ENCODE peak calls at places on chromosomes 13 and 19, in nine cellular contexts. N is right lobe of liver; H is foreskin fibroblast; W is hepatocyte; O is lower leg skin; Q is thoracic aorta; Y is psoas muscle; R is CD8-positive, alpha-beta T cell; B is heart right ventricle. I is an unnamed sample.

GRCh38 chr13:48155850-48156249 is 60.9 kb upstream of the MED4 start:
- DNase-seq in N (no peak), H (peak; percentile 19), W (no peak), O (no peak), Q (no peak), Y (no peak), R (peak; percentile 23), B (no peak), I (peak; percentile 75)

GRCh38 chr19:55443045-55443823 is at the start of gene SHISA7:
- DNase-seq in N (peak; percentile 28), H (peak; percentile 34), W (no peak), O (no peak), Q (no peak), Y (no peak), R (no peak), B (no peak), I (no peak)

GRCh38 chr19:40508739-40509260 is 42.0 kb downstream of the SPTBN4 start:
- DNase-seq in N (no peak), H (no peak), W (no peak), O (no peak), Q (no peak), Y (no peak), R (no peak), B (no peak), I (no peak)

GRCh38 chr13:98033277-98034247 is 80.1 kb downstream of the IPO5 start:
- DNase-seq in N (peak; percentile 52), H (peak; percentile 80), W (peak; percentile 68), O (peak; percentile 25), Q (no peak), Y (no peak), R (no peak), B (no peak), I (no peak)

GRCh38 chr13:100662470-100663211 is 12.0 kb downstream of the TMTC4 start:
- DNase-seq in N (no peak), H (no peak), W (no peak), O (no peak), Q (no peak), Y (no peak), R (no peak), B (no peak), I (no peak)

GRCh38 chr13:75724742-75725504 is 88.8 kb downstream of the LMO7 start:
- DNase-seq in N (no peak), H (no peak), W (no peak), O (no peak), Q (no peak), Y (no peak), R (no peak), B (no peak), I (no peak)

GRCh38 chr13:113959198-113959597 is 14.7 kb downstream of the C13orf46 start:
- DNase-seq in N (no peak), H (peak; percentile 30), W (no peak), O (no peak), Q (no peak), Y (no peak), R (no peak), B (no peak), I (no peak)

GRCh38 chr13:24617394-24618218 is 62.6 kb upstream of the ATP12A start:
- DNase-seq in N (no peak), H (no peak), W (no peak), O (peak; percentile 32), Q (no peak), Y (no peak), R (no peak), B (no peak), I (no peak)

GRCh38 chr13:112892759-112893569 is 76.0 kb upstream of the MCF2L start:
- DNase-seq in N (peak; percentile 77), H (no peak), W (peak; percentile 79), O (no peak), Q (no peak), Y (no peak), R (no peak), B (no peak), I (no peak)

GRCh38 chr13:112894423-112894672 is 74.7 kb upstream of the MCF2L start:
- DNase-seq in N (no peak), H (no peak), W (no peak), O (no peak), Q (no peak), Y (no peak), R (no peak), B (no peak), I (no peak)

GRCh38 chr13:112895521-112896465 is 73.2 kb upstream of the MCF2L start:
- DNase-seq in N (no peak), H (no peak), W (no peak), O (no peak), Q (no peak), Y (no peak), R (no peak), B (no peak), I (no peak)

GRCh38 chr13:112893570-112894422 is 75.2 kb upstream of the MCF2L start:
- DNase-seq in N (peak; percentile 82), H (peak; percentile 27), W (peak; percentile 89), O (no peak), Q (no peak), Y (no peak), R (no peak), B (peak; percentile 41), I (no peak)

DNA sequence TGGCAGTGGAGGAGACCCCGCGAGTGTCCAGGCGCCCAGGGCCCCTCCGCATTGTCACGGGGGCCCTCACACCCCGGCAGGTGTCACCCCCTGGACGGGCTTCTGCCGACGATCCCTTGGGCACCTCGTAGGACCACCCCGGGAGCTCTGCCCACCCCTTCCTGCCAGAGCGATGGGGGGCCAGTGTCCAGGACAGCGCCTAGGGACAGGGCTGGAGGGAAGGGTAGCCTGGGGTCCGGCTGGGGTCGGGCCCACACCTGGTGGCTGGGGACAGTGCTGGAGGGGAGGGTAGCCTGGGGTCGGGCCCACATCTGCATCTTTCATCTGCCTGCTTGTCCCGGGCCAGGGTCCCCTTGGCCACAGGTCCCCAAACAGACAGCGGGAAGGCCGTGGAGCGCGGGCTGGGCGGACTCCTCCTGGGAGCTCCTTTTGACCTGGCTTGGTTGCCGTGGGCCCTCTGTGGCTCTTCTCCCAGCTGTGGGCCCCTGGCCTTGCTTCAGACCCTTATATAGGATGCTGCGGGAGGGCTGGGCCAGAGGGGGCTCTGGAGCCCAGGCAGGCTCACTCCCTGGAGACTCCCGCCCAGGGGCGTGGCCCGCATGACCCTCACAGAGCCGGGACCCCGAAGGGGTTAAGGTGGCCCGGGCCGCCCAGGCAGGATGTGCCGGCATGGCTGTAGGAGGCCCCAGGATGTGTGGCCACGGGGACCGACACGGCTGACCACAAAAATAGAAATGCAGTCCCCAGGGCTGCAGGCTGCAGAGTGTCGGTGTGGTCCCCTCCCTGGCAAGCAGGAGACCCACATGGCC is 74.1 kb upstream of the MCF2L start:
- DNase-seq in N (no peak), H (no peak), W (peak; percentile 41), O (no peak), Q (no peak), Y (no peak), R (no peak), B (no peak), I (no peak)
- H3K4me3 ChIP-seq in N (peak overlapping the region; percentile 54), H (no peak overlapping the region), W (peak overlapping the region; percentile 61), O (no peak overlapping the region), Q (peak overlapping the region; percentile 67), Y (peak overlapping the region; percentile 57), R (peak overlapping the region; percentile 27), B (peak overlapping the region; percentile 53), I (no peak overlapping the region)

DNA sequence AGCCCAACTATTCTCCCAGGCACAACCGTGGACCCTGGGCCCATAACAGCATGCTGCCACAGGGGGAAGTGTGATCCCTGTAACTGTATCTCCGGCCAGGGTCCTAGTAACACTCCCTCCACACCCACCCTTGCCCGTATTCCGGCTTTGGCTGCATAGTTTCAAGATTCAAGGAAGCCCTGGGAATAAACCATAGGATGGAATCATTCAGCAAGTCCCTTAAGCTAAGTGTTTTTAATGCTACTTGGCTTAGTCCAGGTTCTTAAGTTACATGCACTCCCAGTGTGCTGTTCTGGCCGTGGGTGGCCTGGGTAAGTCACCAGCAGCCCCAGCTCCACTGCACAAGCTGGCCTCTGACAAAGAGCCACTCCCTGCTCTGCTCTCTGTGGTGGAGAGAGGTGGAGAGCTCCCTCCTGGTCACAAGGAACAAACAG is 532.4 kb upstream of the SGCG start:
- DNase-seq in N (no peak), H (no peak), W (peak; percentile 44), O (no peak), Q (no peak), Y (no peak), R (no peak), B (no peak), I (no peak)
- H3K4me3 ChIP-seq in N (no peak overlapping the region), H (no peak overlapping the region), W (no peak overlapping the region), O (no peak overlapping the region), Q (no peak overlapping the region), Y (no peak overlapping the region), R (no peak overlapping the region), B (no peak overlapping the region), I (no peak overlapping the region)

GRCh38 chr19:48631254-48631653 is 5.9 kb downstream of the DBP start:
- DNase-seq in N (peak; percentile 50), H (no peak), W (no peak), O (no peak), Q (no peak), Y (no peak), R (no peak), B (no peak), I (no peak)

GRCh38 chr19:48630289-48631036 is 6.7 kb downstream of the DBP start:
- DNase-seq in N (peak; percentile 76), H (peak; percentile 23), W (peak; percentile 89), O (peak; percentile 96), Q (no peak), Y (peak; percentile 68), R (no peak), B (peak; percentile 88), I (no peak)

GRCh38 chr19:48628486-48629296 is 8.5 kb downstream of the DBP start:
- DNase-seq in N (peak; percentile 61), H (no peak), W (peak; percentile 8), O (no peak), Q (no peak), Y (no peak), R (no peak), B (no peak), I (no peak)

GRCh38 chr19:48629297-48629598 is 7.9 kb downstream of the DBP start:
- DNase-seq in N (peak; percentile 54), H (no peak), W (no peak), O (no peak), Q (no peak), Y (no peak), R (no peak), B (no peak), I (no peak)

DNA sequence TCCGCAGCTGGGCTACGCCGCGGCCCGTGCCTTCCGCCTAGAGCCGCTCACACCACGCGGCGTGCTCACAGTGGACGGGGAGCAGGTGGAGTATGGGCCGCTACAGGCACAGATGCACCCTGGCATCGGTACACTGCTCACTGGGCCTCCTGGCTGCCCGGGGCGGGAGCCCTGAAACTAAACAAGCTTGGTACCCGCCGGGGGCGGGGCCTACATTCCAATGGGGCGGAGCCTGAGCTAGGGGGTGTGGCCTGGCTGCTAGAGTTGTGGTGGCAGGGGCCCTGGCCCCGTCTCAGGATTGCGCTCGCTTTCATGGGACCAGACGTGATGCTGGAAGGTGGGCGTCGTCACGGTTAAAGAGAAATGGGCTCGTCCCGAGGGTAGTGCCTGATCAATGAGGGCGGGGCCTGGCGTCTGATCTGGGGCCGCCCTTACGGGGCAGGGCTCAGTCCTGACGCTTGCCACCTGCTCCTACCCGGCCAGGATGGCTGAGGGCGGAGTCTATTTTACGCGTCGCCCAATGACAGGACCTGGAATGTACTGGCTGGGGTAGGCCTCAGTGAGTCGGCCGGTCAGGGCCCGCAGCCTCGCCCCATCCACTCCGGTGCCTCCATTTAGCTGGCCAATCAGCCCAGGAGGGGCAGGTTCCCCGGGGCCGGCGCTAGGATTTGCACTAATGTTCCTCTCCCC is 7.4 kb downstream of the DBP start:
- DNase-seq in N (peak; percentile 72), H (peak; percentile 19), W (peak; percentile 79), O (no peak), Q (no peak), Y (peak; percentile 73), R (no peak), B (peak; percentile 62), I (no peak)
- H3K4me3 ChIP-seq in N (no peak overlapping the region), H (no peak overlapping the region), W (no peak overlapping the region), O (no peak overlapping the region), Q (peak overlapping the region; percentile 60), Y (peak overlapping the region; percentile 42), R (no peak overlapping the region), B (no peak overlapping the region), I (no peak overlapping the region)

DNA sequence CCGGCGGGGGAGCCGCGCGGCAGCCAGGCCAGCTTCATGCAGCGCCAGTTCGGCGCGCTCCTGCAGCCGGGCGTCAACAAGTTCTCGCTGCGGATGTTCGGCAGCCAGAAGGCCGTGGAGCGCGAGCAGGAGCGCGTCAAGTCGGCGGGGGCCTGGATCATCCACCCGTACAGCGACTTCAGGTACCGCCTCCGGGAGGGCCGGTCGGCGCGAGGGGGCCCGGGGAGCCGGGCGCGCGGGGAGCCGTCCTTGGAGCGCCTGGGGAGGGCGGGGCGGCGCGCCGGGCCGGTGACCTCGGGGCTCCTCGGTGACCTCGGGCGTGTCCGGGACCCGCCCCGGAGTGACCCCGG is 690 bp downstream of the HCN2 start:
- DNase-seq in N (no peak), H (peak; percentile 66), W (peak; percentile 56), O (no peak), Q (no peak), Y (no peak), R (peak; percentile 38), B (no peak), I (no peak)
- H3K4me3 ChIP-seq in N (no peak overlapping the region), H (peak overlapping the region; percentile 17), W (no peak overlapping the region), O (no peak overlapping the region), Q (peak overlapping the region; percentile 23), Y (peak overlapping the region; percentile 28), R (no peak overlapping the region), B (no peak overlapping the region), I (no peak overlapping the region)